ENCODE peak calls at places on chromosome 1, in six cellular contexts. B, U, R, H, L and J are unnamed samples.

GRCh38 chr1:61081637-61082335 is 575 bp upstream of the NFIA start:
- DNase-seq in B (peak; percentile 73), U (no peak), R (peak; percentile 21), H (peak; percentile 76), L (no peak), J (no peak)

GRCh38 chr1:93692983-93693591 is 11.4 kb upstream of the BCAR3 start:
- DNase-seq in B (no peak), U (no peak), R (peak; percentile 32), H (peak; percentile 74), L (peak; percentile 95), J (no peak)

GRCh38 chr1:163072658-163073057 is 3.5 kb downstream of the RGS4 start:
- DNase-seq in B (no peak), U (no peak), R (no peak), H (no peak), L (peak; percentile 63), J (no peak)

GRCh38 chr1:52122424-52122823 is 19.5 kb upstream of the ZFYVE9 start:
- DNase-seq in B (no peak), U (no peak), R (no peak), H (no peak), L (no peak), J (no peak)

GRCh38 chr1:18385239-18385790 is 95.4 kb upstream of the KLHDC7A start:
- DNase-seq in B (no peak), U (no peak), R (no peak), H (no peak), L (no peak), J (no peak)

GRCh38 chr1:145997156-145998023 is 1.0 kb upstream of the TXNIP start:
- DNase-seq in B (no peak), U (no peak), R (no peak), H (peak; percentile 76), L (no peak), J (no peak)

GRCh38 chr1:93829061-93829460 is 49.9 kb downstream of the DNTTIP2 start:
- DNase-seq in B (no peak), U (no peak), R (no peak), H (no peak), L (no peak), J (no peak)

GRCh38 chr1:170126691-170127090 is 19.1 kb upstream of the NTMT2 start:
- DNase-seq in B (no peak), U (peak; percentile 13), R (no peak), H (no peak), L (peak; percentile 91), J (peak; percentile 67)